ENCODE peak calls at places on chromosomes 16 and 17, in seven cellular contexts. M is HepG2, B is H1, I is WTC11, U is HCT116, Z is GM12878, V is K562. R is an unnamed sample.

GRCh38 chr17:64147110-64148016 is 17.4 kb upstream of the ERN1 start:
- DNase-seq in M (peak; percentile 85), B (no peak), I (no peak), U (no peak), Z (no peak), V (peak; percentile 28), R (no peak)

GRCh38 chr16:11329891-11330290 is 15.4 kb upstream of the RMI2 start:
- DNase-seq in M (no peak), B (no peak), I (no peak), U (no peak), Z (no peak), V (no peak), R (no peak)

GRCh38 chr17:27407916-27408846 is 48.1 kb upstream of the KSR1 start:
- DNase-seq in M (peak; percentile 9), B (no peak), I (no peak), U (peak; percentile 7), Z (no peak), V (no peak), R (no peak)

GRCh38 chr17:21278304-21279197 is 6.0 kb upstream of the MAP2K3 start:
- DNase-seq in M (no peak), B (no peak), I (no peak), U (no peak), Z (no peak), V (no peak), R (no peak)

GRCh38 chr17:63701477-63702222 is 1.7 kb upstream of the LIMD2 start:
- DNase-seq in M (no peak), B (no peak), I (no peak), U (no peak), Z (no peak), V (peak; percentile 37), R (no peak)

GRCh38 chr17:66283971-66284370 is 18.4 kb upstream of the PRKCA start:
- DNase-seq in M (no peak), B (no peak), I (no peak), U (no peak), Z (no peak), V (no peak), R (no peak)

GRCh38 chr17:7883781-7884386 is 4.7 kb upstream of the CHD3 start:
- DNase-seq in M (no peak), B (no peak), I (no peak), U (no peak), Z (no peak), V (peak; percentile 34), R (no peak)

GRCh38 chr17:41792835-41793748 is 6.6 kb upstream of the JUP start:
- DNase-seq in M (peak; percentile 68), B (no peak), I (no peak), U (peak; percentile 79), Z (no peak), V (peak; percentile 77), R (no peak)

GRCh38 chr16:83159049-83159448 is 532.3 kb downstream of the CDH13 start:
- DNase-seq in M (no peak), B (no peak), I (no peak), U (no peak), Z (no peak), V (no peak), R (no peak)

GRCh38 chr17:44589316-44590071 is 32.2 kb downstream of the FZD2 start:
- DNase-seq in M (no peak), B (no peak), I (no peak), U (no peak), Z (no peak), V (no peak), R (no peak)

GRCh38 chr16:53211253-53211652 is 156.5 kb downstream of the CHD9 start:
- DNase-seq in M (no peak), B (no peak), I (no peak), U (no peak), Z (no peak), V (no peak), R (no peak)

GRCh38 chr17:47099987-47100711 is 88.9 kb downstream of the CDC27 start:
- DNase-seq in M (peak; percentile 88), B (peak; percentile 44), I (peak; percentile 94), U (peak; percentile 81), Z (peak; percentile 74), V (peak; percentile 90), R (peak; percentile 70)

GRCh38 chr17:81665205-81666091 is 957 bp downstream of the OXLD1 start:
- DNase-seq in M (peak; percentile 47), B (no peak), I (no peak), U (no peak), Z (no peak), V (peak; percentile 55), R (peak; percentile 53)

GRCh38 chr17:40094874-40095273 is 5.5 kb downstream of the NR1D1 start:
- DNase-seq in M (no peak), B (no peak), I (no peak), U (no peak), Z (no peak), V (no peak), R (no peak)

GRCh38 chr17:74453665-74454196 is 12.7 kb upstream of the CD300A start:
- DNase-seq in M (no peak), B (no peak), I (peak; percentile 94), U (no peak), Z (no peak), V (peak; percentile 97), R (peak; percentile 95)

GRCh38 chr16:35797811-35798210 is 2338.4 kb downstream of the TP53TG3F start:
- DNase-seq in M (no peak), B (no peak), I (no peak), U (no peak), Z (no peak), V (no peak), R (no peak)

GRCh38 chr17:75632863-75633483 is at the start of gene SMIM5:
- DNase-seq in M (peak; percentile 74), B (peak; percentile 75), I (peak; percentile 94), U (peak; percentile 63), Z (no peak), V (peak; percentile 88), R (peak; percentile 91)

GRCh38 chr17:55567240-55568216 is 56.3 kb upstream of the SMIM36 start:
- DNase-seq in M (no peak), B (no peak), I (no peak), U (no peak), Z (no peak), V (peak; percentile 70), R (no peak)

GRCh38 chr17:151886-152859 is 14.8 kb downstream of the SCGB1C2 start:
- DNase-seq in M (no peak), B (no peak), I (no peak), U (no peak), Z (no peak), V (no peak), R (no peak)

GRCh38 chr17:38465420-38466345 is 37.4 kb downstream of the ARHGAP23 start:
- DNase-seq in M (no peak), B (no peak), I (no peak), U (no peak), Z (no peak), V (peak; percentile 10), R (peak; percentile 4)

GRCh38 chr17:40122466-40122943 is 734 bp downstream of the MSL1 start:
- DNase-seq in M (no peak), B (no peak), I (peak; percentile 59), U (no peak), Z (no peak), V (peak; percentile 53), R (no peak)

GRCh38 chr17:70314096-70314495 is 144.8 kb downstream of the KCNJ2 start:
- DNase-seq in M (no peak), B (no peak), I (no peak), U (no peak), Z (no peak), V (no peak), R (no peak)

GRCh38 chr17:2189231-2189630 is 114.4 kb downstream of the SMG6 start:
- DNase-seq in M (no peak), B (no peak), I (no peak), U (no peak), Z (no peak), V (no peak), R (no peak)

GRCh38 chr16:6081320-6081976 is 983.9 kb upstream of the EEF2KMT start:
- DNase-seq in M (peak; percentile 20), B (peak; percentile 15), I (peak; percentile 9), U (no peak), Z (no peak), V (peak; percentile 60), R (peak; percentile 46)
- TF ChIP-seq SP1 in M (no peak), B (no peak), I (no peak), U (no peak), Z (no peak), V (no peak), R (no peak)

GRCh38 chr16:86587487-86587886 is 9.1 kb downstream of the FOXL1 start:
- DNase-seq in M (no peak), B (no peak), I (no peak), U (no peak), Z (no peak), V (no peak), R (no peak)

GRCh38 chr16:86594712-86595111 is 16.4 kb downstream of the FOXL1 start:
- DNase-seq in M (no peak), B (no peak), I (no peak), U (no peak), Z (no peak), V (no peak), R (no peak)

GRCh38 chr16:86591270-86591669 is 12.9 kb downstream of the FOXL1 start:
- DNase-seq in M (no peak), B (no peak), I (no peak), U (no peak), Z (no peak), V (no peak), R (no peak)

GRCh38 chr16:86593913-86594312 is 15.6 kb downstream of the FOXL1 start:
- DNase-seq in M (no peak), B (no peak), I (no peak), U (no peak), Z (no peak), V (no peak), R (no peak)

GRCh38 chr16:86590501-86591144 is 12.3 kb downstream of the FOXL1 start:
- DNase-seq in M (peak; percentile 32), B (no peak), I (no peak), U (no peak), Z (no peak), V (no peak), R (no peak)
- TF ChIP-seq SP1 in M (no peak), B (no peak), I (no peak), U (no peak), Z (no peak), V (no peak), R (no peak)

DNA sequence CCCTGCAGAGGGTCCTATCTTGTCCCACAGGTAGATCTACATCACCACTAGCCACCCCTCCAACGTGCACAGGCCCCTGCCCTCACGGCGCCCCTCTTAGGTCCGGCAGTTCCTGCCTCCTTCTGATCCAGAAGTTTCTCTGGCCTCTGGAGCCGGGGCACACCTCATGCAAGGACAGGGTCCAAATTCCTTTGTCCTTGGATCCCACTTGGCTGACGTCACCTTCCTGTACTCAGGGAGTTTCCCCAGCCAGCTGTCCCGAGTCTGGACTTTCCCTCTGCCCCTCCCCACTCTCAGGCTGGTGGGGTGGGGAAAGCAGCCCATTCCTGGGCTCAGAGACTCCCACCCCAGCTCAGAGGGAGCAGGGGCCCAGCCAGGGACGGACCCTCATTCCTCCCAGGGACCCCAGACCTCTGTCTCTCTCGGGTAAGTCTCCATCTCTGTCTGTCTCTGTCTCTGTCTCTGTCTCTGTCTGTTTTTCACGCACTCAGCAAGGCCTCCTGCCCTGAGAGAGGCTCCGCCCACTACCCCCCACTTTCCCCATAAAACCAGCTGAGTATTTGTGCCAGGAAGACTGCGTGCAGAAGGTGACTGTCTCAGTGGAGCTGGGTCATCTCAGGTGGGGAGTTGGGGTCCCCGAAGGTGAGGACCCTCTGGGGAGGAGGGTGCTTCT is at the start of gene IL32:
- DNase-seq in M (peak; percentile 87), B (no peak), I (no peak), U (no peak), Z (no peak), V (no peak), R (no peak)
- TF ChIP-seq SP1 in M (no peak), B (no peak), I (no peak), U (no peak), Z (no peak), V (no peak), R (no peak)

GRCh38 chr17:43381204-43381603 is 17.6 kb upstream of the ARL4D start:
- DNase-seq in M (no peak), B (no peak), I (no peak), U (no peak), Z (no peak), V (no peak), R (no peak)
- TF ChIP-seq SP1 in M (no peak), B (no peak), I (no peak), U (no peak), Z (no peak), V (no peak), R (no peak)

R was measured in HEK293T.